ENCODE peak calls at places on chromosomes 6 and 20, in four cellular contexts. T is KBM-7, U is GM03348, S is sciatic nerve. O is an unnamed sample.

GRCh38 chr6:95357380-95358025 is 219.8 kb upstream of the MANEA start:
- DNase-seq in T (no peak), U (no peak), S (no peak), O (no peak)

GRCh38 chr6:1385129-1386042 is 4.0 kb upstream of the FOXF2 start:
- DNase-seq in T (no peak), U (no peak), S (no peak), O (no peak)

GRCh38 chr6:118774596-118774995 is 119.4 kb upstream of the ASF1A start:
- DNase-seq in T (no peak), U (no peak), S (no peak), O (no peak)

GRCh38 chr6:31076611-31077010 is 35.8 kb downstream of the C6orf15 start:
- DNase-seq in T (no peak), U (no peak), S (no peak), O (no peak)

GRCh38 chr20:59024111-59024530 is 4.9 kb downstream of the TUBB1 start:
- DNase-seq in T (no peak), U (no peak), S (no peak), O (no peak)

GRCh38 chr6:5087389-5087788 is 2.2 kb downstream of the PPP1R3G start:
- DNase-seq in T (no peak), U (no peak), S (peak; percentile 69), O (no peak)

GRCh38 chr6:85574932-85575598 is 18.6 kb downstream of the SNX14 start:
- DNase-seq in T (no peak), U (peak; percentile 31), S (no peak), O (peak; percentile 36)

GRCh38 chr20:21303872-21304586 is 898 bp downstream of the XRN2 start:
- DNase-seq in T (peak; percentile 76), U (no peak), S (no peak), O (no peak)

GRCh38 chr6:159203304-159204005 is 34.3 kb downstream of the FNDC1 start:
- DNase-seq in T (no peak), U (peak; percentile 90), S (no peak), O (peak; percentile 8)

GRCh38 chr20:35281506-35282101 is 3.0 kb downstream of the EIF6 start:
- DNase-seq in T (no peak), U (no peak), S (no peak), O (no peak)